ENCODE peak calls at places on chromosomes 2 and 18, in nine cellular contexts. J, D, X, N, T, I, Y, P and O are unnamed samples.

GRCh38 chr2:113848758-113849460 is 41.0 kb upstream of the ACTR3 start:
- DNase-seq in J (no peak), D (no peak), X (no peak), N (no peak), T (no peak), I (no peak), Y (no peak), P (no peak), O (no peak)

GRCh38 chr2:71928734-71929481 is 218.8 kb downstream of the CYP26B1 start:
- DNase-seq in J (no peak), D (no peak), X (no peak), N (no peak), T (no peak), I (no peak), Y (peak; percentile 7), P (no peak), O (no peak)

GRCh38 chr2:85795331-85796045 is 41.7 kb downstream of the ATOH8 start:
- DNase-seq in J (no peak), D (no peak), X (no peak), N (no peak), T (peak; percentile 59), I (no peak), Y (no peak), P (no peak), O (no peak)

GRCh38 chr2:15352363-15352762 is 208.8 kb downstream of the NBAS start:
- DNase-seq in J (no peak), D (no peak), X (no peak), N (no peak), T (no peak), I (no peak), Y (no peak), P (no peak), O (no peak)

GRCh38 chr2:38750793-38751042 is 443 bp downstream of the SRSF7 start:
- DNase-seq in J (peak; percentile 80), D (no peak), X (no peak), N (peak; percentile 59), T (peak; percentile 86), I (peak; percentile 76), Y (peak; percentile 76), P (no peak), O (no peak)

GRCh38 chr18:11488175-11488574 is 121.2 kb upstream of the SLC35G4 start:
- DNase-seq in J (no peak), D (no peak), X (no peak), N (no peak), T (no peak), I (no peak), Y (no peak), P (no peak), O (peak; percentile 65)

GRCh38 chr18:32439802-32440201 is 30.9 kb downstream of the GAREM1 start:
- DNase-seq in J (no peak), D (no peak), X (no peak), N (no peak), T (no peak), I (peak; percentile 61), Y (no peak), P (no peak), O (no peak)

GRCh38 chr2:96507957-96508520 is 2.9 kb upstream of the NEURL3 start:
- DNase-seq in J (peak; percentile 66), D (no peak), X (peak; percentile 92), N (peak; percentile 77), T (peak; percentile 84), I (peak; percentile 91), Y (peak; percentile 74), P (peak; percentile 92), O (no peak)

GRCh38 chr18:8785261-8785660 is 79.9 kb downstream of the MTCL1 start:
- DNase-seq in J (no peak), D (no peak), X (no peak), N (no peak), T (no peak), I (no peak), Y (no peak), P (no peak), O (no peak)

GRCh38 chr18:36296591-36297418 is 708 bp upstream of the FHOD3 start:
- DNase-seq in J (peak; percentile 72), D (no peak), X (no peak), N (peak; percentile 59), T (peak; percentile 78), I (peak; percentile 88), Y (peak; percentile 78), P (peak; percentile 60), O (peak; percentile 87)

GRCh38 chr2:190486037-190486623 is 48.4 kb downstream of the NEMP2 start:
- DNase-seq in J (peak; percentile 26), D (no peak), X (no peak), N (no peak), T (no peak), I (no peak), Y (no peak), P (no peak), O (no peak)

GRCh38 chr2:216299588-216299987 is 72.7 kb downstream of the MARCHF4 start:
- DNase-seq in J (no peak), D (no peak), X (no peak), N (no peak), T (no peak), I (no peak), Y (no peak), P (no peak), O (no peak)

GRCh38 chr2:191013617-191013875 is 425 bp downstream of the STAT1 start:
- DNase-seq in J (no peak), D (no peak), X (no peak), N (no peak), T (no peak), I (peak; percentile 11), Y (no peak), P (no peak), O (no peak)

GRCh38 chr2:193428336-193428818 is 1233.6 kb upstream of the TMEFF2 start:
- DNase-seq in J (no peak), D (no peak), X (no peak), N (peak; percentile 27), T (no peak), I (no peak), Y (no peak), P (no peak), O (no peak)

GRCh38 chr2:98868548-98869271 is 67.3 kb downstream of the CRACDL start:
- DNase-seq in J (no peak), D (no peak), X (no peak), N (peak; percentile 27), T (no peak), I (no peak), Y (no peak), P (no peak), O (no peak)

GRCh38 chr2:46564350-46564749 is 85.0 kb downstream of the TMEM247 start:
- DNase-seq in J (no peak), D (no peak), X (no peak), N (no peak), T (no peak), I (no peak), Y (no peak), P (no peak), O (no peak)
- H3K4me1 ChIP-seq in J (no peaks in the 10 kb centered on the region), D (no peaks in the 10 kb centered on the region), X (peaks cover 10% of the 10 kb centered on the region), N (peaks cover 11% of the 10 kb centered on the region), T (peaks cover 51% of the 10 kb centered on the region), I (no peaks in the 10 kb centered on the region), Y (peaks cover 3% of the 10 kb centered on the region), P (peaks cover 3% of the 10 kb centered on the region), O (no peaks in the 10 kb centered on the region)

GRCh38 chr2:48345176-48345575 is 184.8 kb upstream of the STON1 start:
- DNase-seq in J (no peak), D (no peak), X (no peak), N (no peak), T (no peak), I (no peak), Y (no peak), P (no peak), O (no peak)
- H3K4me1 ChIP-seq in J (no peaks in the 10 kb centered on the region), D (no peaks in the 10 kb centered on the region), X (peaks cover 37% of the 10 kb centered on the region), N (peaks cover 25% of the 10 kb centered on the region), T (peaks cover 17% of the 10 kb centered on the region), I (peaks cover 43% of the 10 kb centered on the region), Y (peaks cover 20% of the 10 kb centered on the region), P (no peaks in the 10 kb centered on the region), O (peaks cover 19% of the 10 kb centered on the region)

GRCh38 chr2:9170458-9171130 is 36.0 kb upstream of the ASAP2 start:
- DNase-seq in J (no peak), D (no peak), X (no peak), N (no peak), T (no peak), I (no peak), Y (no peak), P (no peak), O (no peak)
- H3K4me1 ChIP-seq in J (no peaks in the 10 kb centered on the region), D (no peaks in the 10 kb centered on the region), X (no peaks in the 10 kb centered on the region), N (no peaks in the 10 kb centered on the region), T (no peaks in the 10 kb centered on the region), I (peaks cover 3% of the 10 kb centered on the region), Y (no peaks in the 10 kb centered on the region), P (peaks cover 8% of the 10 kb centered on the region), O (peaks cover 27% of the 10 kb centered on the region)

GRCh38 chr18:34971313-34971712 is 69.9 kb upstream of the MAPRE2 start:
- DNase-seq in J (no peak), D (no peak), X (no peak), N (no peak), T (no peak), I (no peak), Y (no peak), P (no peak), O (no peak)
- H3K4me1 ChIP-seq in J (no peaks in the 10 kb centered on the region), D (no peaks in the 10 kb centered on the region), X (no peaks in the 10 kb centered on the region), N (no peaks in the 10 kb centered on the region), T (peaks cover 1% of the 10 kb centered on the region), I (peaks cover 4% of the 10 kb centered on the region), Y (no peaks in the 10 kb centered on the region), P (no peaks in the 10 kb centered on the region), O (no peaks in the 10 kb centered on the region)

DNA sequence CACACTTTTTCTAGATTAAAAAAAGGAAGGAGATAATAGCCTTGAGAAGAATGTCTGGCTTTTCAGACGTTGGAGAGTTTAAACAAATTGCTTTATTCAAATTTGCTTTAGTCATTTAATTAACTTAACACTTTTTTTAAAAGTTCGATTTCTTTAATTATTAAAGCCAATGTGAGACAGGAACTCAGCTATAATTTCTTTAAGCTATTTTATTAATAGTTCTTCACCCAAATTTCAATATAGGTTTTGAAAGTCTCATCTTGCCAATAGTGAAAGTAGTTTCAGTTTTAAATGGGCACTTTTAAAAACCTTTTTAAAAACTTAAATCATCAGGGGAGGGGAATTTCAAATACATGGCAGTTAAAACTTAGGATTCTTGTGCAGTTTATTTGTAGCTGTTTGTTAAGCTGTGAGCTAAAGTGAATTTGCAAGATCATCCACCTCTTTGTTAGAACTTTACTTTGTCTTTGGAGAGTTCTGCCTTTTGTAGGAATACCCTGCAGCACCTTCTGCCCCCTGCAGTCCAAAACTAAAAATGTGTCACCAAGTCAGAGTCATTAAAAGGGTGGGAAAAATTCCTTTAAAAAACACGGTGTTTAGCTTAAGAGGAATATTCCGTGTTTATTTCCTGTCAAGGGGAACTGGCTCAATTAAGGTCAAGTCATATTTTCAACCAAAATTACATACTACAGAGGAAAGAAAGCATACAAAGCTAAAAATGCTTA is 4.6 kb downstream of the TGIF1 start:
- DNase-seq in J (no peak), D (no peak), X (peak; percentile 61), N (peak; percentile 59), T (no peak), I (peak; percentile 76), Y (peak; percentile 40), P (peak; percentile 58), O (no peak)
- H3K4me1 ChIP-seq in J (no peaks in the 10 kb centered on the region), D (peaks cover 2% of the 10 kb centered on the region), X (peaks cover 29% of the 10 kb centered on the region), N (peaks cover 64% of the 10 kb centered on the region), T (peaks cover 27% of the 10 kb centered on the region), I (peaks cover 42% of the 10 kb centered on the region), Y (peaks cover 11% of the 10 kb centered on the region), P (peaks cover 25% of the 10 kb centered on the region), O (peaks cover 55% of the 10 kb centered on the region)